ENCODE peak calls at places on chromosomes 13 and 19, in eight cellular contexts. D is osteoblast, P is neural progenitor cell, U is OCI-LY7, A is IMR-90, Q is fibroblast of lung, L is GM23338, C is PC-3. K is an unnamed sample.

GRCh38 chr19:30783212-30783611 is 411.0 kb downstream of the ZNF536 start:
- DNase-seq in C (no peak), A (no peak), Q (no peak), U (no peak), P (no peak), L (no peak), D (no peak), K (no peak)

GRCh38 chr13:27293051-27293691 is 22.5 kb downstream of the RASL11A start:
- DNase-seq in U (peak), C (no peak), P (no peak), D (no peak), L (no peak), Q (no peak), A (no peak), K (no peak)

GRCh38 chr13:37143901-37144300 is 38.4 kb upstream of the CSNK1A1L start:
- DNase-seq in A (peak), C (no peak), L (no peak), D (no peak), U (no peak), Q (peak), P (no peak), K (no peak)

GRCh38 chr19:27392027-27392632 is 1820.8 kb downstream of the UQCRFS1 start:
- DNase-seq in C (no peak), L (no peak), P (no peak), Q (no peak), D (no peak), U (no peak), A (no peak), K (no peak)

GRCh38 chr13:24042710-24043440 is 117.6 kb upstream of the SPATA13 start:
- DNase-seq in L (no peak), A (peak), D (no peak), Q (no peak), P (no peak), U (no peak), C (no peak), K (no peak)

GRCh38 chr13:22825186-22825585 is 355.6 kb upstream of the SGCG start:
- DNase-seq in U (no peak), L (no peak), Q (no peak), C (no peak), A (no peak), P (no peak), D (no peak), K (no peak)

GRCh38 chr19:54952591-54953344 is 5.4 kb upstream of the NLRP7 start:
- DNase-seq in L (peak), A (no peak), Q (peak), D (peak), C (peak), U (no peak), P (peak), K (no peak)

GRCh38 chr13:73215807-73216206 is 157.0 kb downstream of the KLF5 start:
- DNase-seq in A (peak), Q (peak), L (no peak), D (peak), U (no peak), P (no peak), C (no peak), K (no peak)

GRCh38 chr13:67230774-67231480 is 791 bp upstream of the PCDH9 start:
- DNase-seq in Q (peak), L (peak), U (peak), C (peak), D (peak), A (peak), P (peak), K (peak)

GRCh38 chr13:54614729-54615128 is 1586.1 kb downstream of the OLFM4 start:
- DNase-seq in L (no peak), D (no peak), Q (no peak), U (no peak), C (no peak), P (peak), A (no peak), K (no peak)

GRCh38 chr19:29805026-29805925 is 6.5 kb upstream of the CCNE1 start:
- DNase-seq in L (no peak), A (peak), U (no peak), C (peak), D (peak), Q (peak), P (no peak), K (no peak)

GRCh38 chr19:42555317-42555716 is 27.0 kb upstream of the CEACAM1 start:
- DNase-seq in L (peak), A (no peak), Q (no peak), D (peak), C (no peak), P (peak), U (no peak), K (no peak)

GRCh38 chr19:18847516-18848463 is 16.0 kb downstream of the UPF1 start:
- DNase-seq in P (no peak), A (no peak), C (no peak), L (no peak), U (no peak), Q (no peak), D (peak), K (no peak)

GRCh38 chr19:54616057-54616456 is 14.2 kb upstream of the LILRB1 start:
- DNase-seq in L (no peak), C (no peak), Q (no peak), U (no peak), D (no peak), P (no peak), A (no peak), K (no peak)

GRCh38 chr13:101390461-101390860 is 25.8 kb downstream of the NALCN start:
- DNase-seq in Q (peak), L (no peak), U (no peak), C (no peak), A (peak), P (no peak), D (no peak), K (no peak)

GRCh38 chr13:65926750-65927171 is 1303.4 kb downstream of the PCDH9 start:
- DNase-seq in C (peak), D (no peak), Q (no peak), U (peak), L (peak), A (no peak), P (peak), K (no peak)

GRCh38 chr19:44930088-44930487 is 11.9 kb upstream of the APOC4 start:
- DNase-seq in P (no peak), L (no peak), D (no peak), U (no peak), C (no peak), Q (no peak), A (no peak), K (no peak)

GRCh38 chr19:58229255-58229639 is 533 bp downstream of the ZNF544 start:
- DNase-seq in L (peak), C (peak), U (peak), Q (peak), P (peak), A (peak), D (no peak), K (no peak)

GRCh38 chr13:96238861-96239260 is 149.0 kb downstream of the HS6ST3 start:
- DNase-seq in P (no peak), D (no peak), C (peak), Q (peak), A (no peak), L (no peak), U (no peak), K (no peak)

GRCh38 chr13:40993119-40993518 is 26.0 kb downstream of the ELF1 start:
- DNase-seq in A (no peak), L (peak), D (no peak), P (peak), C (no peak), Q (no peak), U (peak), K (peak)

GRCh38 chr19:41302624-41303351 is 7.2 kb upstream of the CCDC97 start:
- DNase-seq in Q (no peak), L (no peak), P (no peak), U (no peak), D (no peak), A (no peak), C (no peak), K (no peak)

GRCh38 chr19:16274466-16274865 is 50.2 kb upstream of the KLF2 start:
- DNase-seq in D (no peak), A (no peak), U (no peak), L (no peak), P (no peak), C (no peak), Q (no peak), K (no peak)

GRCh38 chr19:40802300-40803169 is 3.5 kb downstream of the EGLN2 start:
- DNase-seq in P (no peak), C (no peak), U (peak), L (no peak), Q (no peak), A (no peak), D (peak), K (no peak)

GRCh38 chr19:3613765-3614661 is 7.3 kb upstream of the TBXA2R start:
- DNase-seq in A (no peak), P (no peak), L (no peak), Q (no peak), D (no peak), C (no peak), U (no peak), K (no peak)

GRCh38 chr19:10863107-10863700 is 8.1 kb upstream of the CARM1 start:
- DNase-seq in P (no peak), Q (peak), U (no peak), A (no peak), D (peak), L (no peak), C (peak), K (no peak)
- H3K4me2 ChIP-seq in P (no peak), Q (no peak), U (no peak), A (no peak), D (peak), L (no peak), C (no peak), K (no peak)

GRCh38 chr19:47230921-47231214 is at the start of gene BBC3:
- DNase-seq in C (no peak), L (no peak), A (no peak), Q (no peak), U (no peak), P (no peak), D (no peak), K (no peak)

GRCh38 chr19:47229674-47230121 is 1.3 kb downstream of the BBC3 start:
- DNase-seq in U (peak), C (peak), P (no peak), A (peak), L (no peak), D (peak), Q (peak), K (peak)

GRCh38 chr19:47231215-47232054 is 436 bp upstream of the BBC3 start:
- DNase-seq in C (peak), U (peak), D (peak), P (peak), A (peak), L (peak), Q (peak), K (peak)

GRCh38 chr19:47230122-47230920 is 678 bp downstream of the BBC3 start:
- DNase-seq in C (no peak), L (peak), A (peak), D (peak), P (peak), U (peak), Q (peak), K (peak)

DNA sequence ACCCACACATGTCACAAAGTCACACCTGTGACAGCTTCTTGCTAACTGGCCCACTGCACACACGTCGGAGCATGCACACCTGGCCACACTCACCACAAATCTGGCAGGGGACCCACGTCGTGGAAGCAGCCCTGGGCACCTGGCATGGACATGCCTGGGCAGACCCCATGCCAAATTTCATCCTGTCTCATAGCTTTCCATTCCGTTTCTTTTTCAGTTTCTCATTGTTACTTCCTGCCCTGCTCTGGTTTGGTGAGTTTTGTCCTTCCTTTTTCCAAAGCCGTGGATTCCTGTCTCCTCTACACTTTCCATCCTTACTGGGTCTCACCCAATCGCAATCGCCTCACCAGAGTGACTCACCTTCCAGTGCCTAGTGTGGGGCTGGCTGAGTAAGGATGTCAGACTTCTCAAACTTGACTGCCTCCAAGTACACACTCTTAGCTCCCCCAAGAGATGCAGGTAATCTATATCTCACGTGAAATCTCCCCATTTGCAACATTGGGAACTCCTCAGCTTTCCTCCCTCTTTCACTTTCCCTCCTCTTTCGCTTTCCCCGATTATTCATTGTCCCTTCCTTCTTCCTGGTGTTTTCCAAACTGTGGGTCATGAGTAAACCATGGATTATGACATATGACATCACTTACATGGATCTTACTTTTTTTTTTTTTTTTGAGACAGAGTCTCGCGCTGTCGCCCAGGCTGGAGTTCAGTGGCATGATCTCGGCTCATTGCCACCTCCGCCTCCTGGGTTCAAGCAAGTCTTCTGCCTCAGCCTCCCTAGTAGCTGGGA is 1.6 kb upstream of the BBC3 start:
- DNase-seq in U (peak), C (peak), D (peak), A (peak), Q (peak), L (no peak), P (no peak), K (no peak)
- H3K4me3 ChIP-seq in U (no peak), C (peak), D (peak), A (peak), Q (peak), L (peak), P (no peak), K (no peak)

DNA sequence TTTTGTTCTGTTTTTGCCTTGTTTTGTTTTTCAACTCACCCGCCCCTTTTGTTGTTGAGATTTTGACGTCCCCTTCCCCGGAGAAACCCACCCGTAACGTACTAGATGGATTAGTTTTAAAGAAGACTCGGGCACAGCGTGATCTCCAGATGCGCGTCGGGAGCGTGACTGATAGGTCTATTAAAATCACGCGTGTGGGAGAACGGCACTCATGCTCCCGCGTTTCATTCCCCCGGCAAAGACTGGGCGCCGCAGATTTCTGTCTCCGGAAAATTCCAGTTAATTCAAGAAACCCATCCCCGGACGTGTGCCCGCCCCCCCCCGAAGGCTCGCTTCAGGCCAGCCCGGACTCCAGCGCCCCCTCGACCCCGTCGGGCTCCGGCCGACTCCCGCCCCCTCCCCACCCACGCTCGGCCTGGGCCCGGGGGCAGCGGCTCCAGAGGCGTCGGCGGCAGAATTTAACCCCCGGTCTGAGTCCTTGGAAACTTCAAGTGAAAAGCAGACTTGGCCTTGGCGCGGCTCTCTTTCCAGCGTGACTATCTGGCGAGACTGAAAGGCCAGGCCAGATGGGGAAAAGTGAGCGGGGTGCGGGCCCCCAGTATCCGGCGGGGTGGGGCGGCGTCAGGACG is 5.1 kb downstream of the SOX1 start:
- DNase-seq in Q (no peak), L (peak), P (peak), C (no peak), D (no peak), A (no peak), U (no peak), K (no peak)
- H3K4me2 ChIP-seq in Q (no peak), L (peak), P (peak), C (no peak), D (no peak), A (no peak), U (no peak), K (no peak)

GRCh38 chr19:12513531-12514061 is 29.0 kb upstream of the ZNF709 start:
- DNase-seq in U (no peak), P (no peak), Q (no peak), A (no peak), L (peak), C (no peak), D (no peak), K (no peak)
- H3K4me3 ChIP-seq in U (no peak), P (no peak), Q (no peak), A (no peak), L (no peak), C (no peak), D (no peak), K (no peak)

GRCh38 chr13:98539655-98540054 is 37.3 kb downstream of the STK24 start:
- DNase-seq in U (no peak), C (no peak), D (no peak), A (no peak), Q (peak), L (no peak), P (no peak), K (no peak)
- H3K4me2 ChIP-seq in U (no peak), C (no peak), D (peak), A (no peak), Q (no peak), L (no peak), P (no peak), K (no peak)

GRCh38 chr19:12788025-12788681 is 3.1 kb upstream of the JUNB start:
- DNase-seq in P (no peak), C (no peak), U (no peak), A (no peak), L (no peak), D (no peak), Q (no peak), K (no peak)

GRCh38 chr19:12789904-12790619 is 1.2 kb upstream of the JUNB start:
- DNase-seq in A (peak), Q (peak), L (peak), C (peak), D (peak), U (peak), P (peak), K (peak)

GRCh38 chr19:12788682-12789097 is 2.6 kb upstream of the JUNB start:
- DNase-seq in U (no peak), L (peak), C (peak), A (peak), Q (no peak), D (peak), P (peak), K (peak)

GRCh38 chr19:12790628-12791344 is 500 bp upstream of the JUNB start:
- DNase-seq in P (peak), C (peak), U (peak), D (peak), L (no peak), Q (no peak), A (no peak), K (no peak)

GRCh38 chr19:12789098-12789903 is 2.0 kb upstream of the JUNB start:
- DNase-seq in Q (no peak), P (peak), L (peak), A (peak), C (peak), U (no peak), D (peak), K (peak)
- H3K4me3 ChIP-seq in Q (peak), P (peak), L (peak), A (peak), C (peak), U (peak), D (peak), K (peak)

GRCh38 chr19:47274891-47275865 is 493 bp downstream of the INAFM1 start:
- DNase-seq in P (peak), L (peak), D (peak), A (no peak), C (peak), Q (peak), U (no peak), K (no peak)

GRCh38 chr19:47274071-47274890 is at the start of gene INAFM1:
- DNase-seq in L (peak), C (peak), Q (peak), U (peak), P (peak), A (peak), D (peak), K (peak)

GRCh38 chr19:47272448-47273312 is 2.0 kb upstream of the INAFM1 start:
- DNase-seq in L (peak), Q (peak), C (peak), P (peak), A (no peak), U (no peak), D (peak), K (no peak)

GRCh38 chr19:47273313-47274070 is 1.2 kb upstream of the INAFM1 start:
- DNase-seq in U (peak), L (peak), C (peak), P (peak), D (peak), Q (peak), A (peak), K (peak)

DNA sequence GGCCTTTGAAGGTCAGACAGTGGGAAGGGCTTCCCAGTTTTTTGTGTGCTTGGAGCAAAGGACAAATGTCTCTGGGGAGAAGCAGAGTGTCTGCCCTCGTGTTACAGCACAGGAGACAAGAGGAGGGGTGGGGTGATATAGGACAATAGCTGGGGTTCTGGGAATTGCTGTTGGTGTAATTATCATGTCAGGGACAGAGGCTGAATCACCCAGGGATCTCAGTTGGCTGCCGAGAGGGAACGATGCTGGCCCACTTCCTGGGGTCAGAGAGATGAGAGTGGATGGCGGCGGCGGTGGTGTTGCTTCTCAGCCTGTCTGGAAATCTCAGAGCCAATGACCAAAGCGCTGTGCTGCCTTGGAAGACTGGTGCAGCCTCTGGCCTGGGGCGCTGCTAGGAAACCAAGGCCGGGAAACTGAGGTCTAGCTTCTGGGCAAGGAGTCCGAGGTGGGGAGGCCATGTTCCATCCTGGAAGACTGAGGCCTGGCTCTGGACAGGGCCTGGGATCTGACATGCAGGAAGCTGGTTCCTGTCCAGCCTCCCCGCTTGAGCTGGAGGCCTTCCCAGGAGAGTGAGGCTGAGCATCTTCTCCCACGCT is 1.3 kb downstream of the INAFM1 start:
- DNase-seq in C (no peak), Q (peak), P (no peak), L (no peak), D (peak), A (peak), U (no peak), K (no peak)
- H3K4me2 ChIP-seq in C (peak), Q (peak), P (peak), L (peak), D (peak), A (peak), U (peak), K (no peak)

GRCh38 chr19:48899781-48900476 is at the start of gene NUCB1:
- DNase-seq in U (peak), L (peak), P (peak), Q (peak), D (peak), A (peak), C (peak), K (peak)

GRCh38 chr19:48895226-48895625 is 3.3 kb downstream of the TULP2 start:
- DNase-seq in Q (no peak), A (no peak), L (no peak), U (no peak), P (no peak), C (no peak), D (no peak), K (no peak)

GRCh38 chr19:48897181-48897580 is 1.4 kb downstream of the TULP2 start:
- DNase-seq in D (no peak), U (no peak), P (no peak), Q (no peak), L (no peak), C (no peak), A (no peak), K (no peak)

GRCh38 chr19:48900477-48901452 is 653 bp downstream of the NUCB1 start:
- DNase-seq in D (peak), P (no peak), Q (peak), A (peak), L (peak), C (peak), U (peak), K (peak)

GRCh38 chr19:48896191-48896720 is 2.3 kb downstream of the TULP2 start:
- DNase-seq in L (peak), U (peak), D (no peak), C (no peak), Q (peak), P (peak), A (no peak), K (no peak)
- H3K4me3 ChIP-seq in L (peak), U (no peak), D (peak), C (no peak), Q (no peak), P (peak), A (no peak), K (no peak)

K was measured in MM.1S.